ENCODE peak calls at places on chromosomes 6 and 20, in nine cellular contexts. One of them, this sample, is unnamed.

GRCh38 chr6:75775219-75775618 is 26.2 kb downstream of the MYO6 start:
- DNase-seq in NAMALWA: no peak
- DNase-seq in H1: no peak
- DNase-seq in stimulated activated CD8-positive, alpha-beta memory T cell treated with anti-CD3 and anti-CD28 coated beads, Interleukin-12 subunit alpha, Interleukin-12 subunit beta, amount 100 ng/mL, for 1 hour: no peak
- DNase-seq in hypothalamus: no peak
- DNase-seq in lung microvascular endothelial cell: no peak
- DNase-seq in stimulated activated CD4-positive, alpha-beta T cell treated with anti-CD3 and anti-CD28 coated beads, Interleukin-4, amount 100 ng/mL, for 1 hour: no peak
- DNase-seq in NCI-H2107: peak; percentile 65
- DNase-seq in small intestine: peak; percentile 27
- DNase-seq in this sample: no peak

GRCh38 chr6:83574783-83575182 is 62.4 kb downstream of the PRSS35 start:
- DNase-seq in NAMALWA: no peak
- DNase-seq in H1: no peak
- DNase-seq in stimulated activated CD8-positive, alpha-beta memory T cell treated with anti-CD3 and anti-CD28 coated beads, Interleukin-12 subunit alpha, Interleukin-12 subunit beta, amount 100 ng/mL, for 1 hour: no peak
- DNase-seq in hypothalamus: no peak
- DNase-seq in lung microvascular endothelial cell: no peak
- DNase-seq in stimulated activated CD4-positive, alpha-beta T cell treated with anti-CD3 and anti-CD28 coated beads, Interleukin-4, amount 100 ng/mL, for 1 hour: no peak
- DNase-seq in NCI-H2107: no peak
- DNase-seq in small intestine: no peak
- DNase-seq in this sample: no peak

GRCh38 chr6:127547215-127547614 is 28.1 kb upstream of the MTCL3 start:
- DNase-seq in NAMALWA: peak; percentile 31
- DNase-seq in H1: no peak
- DNase-seq in stimulated activated CD8-positive, alpha-beta memory T cell treated with anti-CD3 and anti-CD28 coated beads, Interleukin-12 subunit alpha, Interleukin-12 subunit beta, amount 100 ng/mL, for 1 hour: no peak
- DNase-seq in hypothalamus: no peak
- DNase-seq in lung microvascular endothelial cell: no peak
- DNase-seq in stimulated activated CD4-positive, alpha-beta T cell treated with anti-CD3 and anti-CD28 coated beads, Interleukin-4, amount 100 ng/mL, for 1 hour: peak; percentile 22
- DNase-seq in NCI-H2107: no peak
- DNase-seq in small intestine: no peak
- DNase-seq in this sample: no peak

GRCh38 chr6:129672883-129673631 is 36.9 kb downstream of the ARHGAP18 start:
- DNase-seq in NAMALWA: peak; percentile 13
- DNase-seq in H1: no peak
- DNase-seq in stimulated activated CD8-positive, alpha-beta memory T cell treated with anti-CD3 and anti-CD28 coated beads, Interleukin-12 subunit alpha, Interleukin-12 subunit beta, amount 100 ng/mL, for 1 hour: no peak
- DNase-seq in hypothalamus: no peak
- DNase-seq in lung microvascular endothelial cell: peak; percentile 86
- DNase-seq in stimulated activated CD4-positive, alpha-beta T cell treated with anti-CD3 and anti-CD28 coated beads, Interleukin-4, amount 100 ng/mL, for 1 hour: no peak
- DNase-seq in NCI-H2107: no peak
- DNase-seq in small intestine: peak; percentile 44
- DNase-seq in this sample: peak; percentile 88

GRCh38 chr6:108473197-108473596 is 87.5 kb upstream of the FOXO3 start:
- DNase-seq in NAMALWA: no peak
- DNase-seq in H1: no peak
- DNase-seq in stimulated activated CD8-positive, alpha-beta memory T cell treated with anti-CD3 and anti-CD28 coated beads, Interleukin-12 subunit alpha, Interleukin-12 subunit beta, amount 100 ng/mL, for 1 hour: no peak
- DNase-seq in hypothalamus: no peak
- DNase-seq in lung microvascular endothelial cell: no peak
- DNase-seq in stimulated activated CD4-positive, alpha-beta T cell treated with anti-CD3 and anti-CD28 coated beads, Interleukin-4, amount 100 ng/mL, for 1 hour: no peak
- DNase-seq in NCI-H2107: no peak
- DNase-seq in small intestine: no peak
- DNase-seq in this sample: no peak

GRCh38 chr6:148999921-149000589 is 253.2 kb downstream of the UST start:
- DNase-seq in NAMALWA: no peak
- DNase-seq in H1: no peak
- DNase-seq in stimulated activated CD8-positive, alpha-beta memory T cell treated with anti-CD3 and anti-CD28 coated beads, Interleukin-12 subunit alpha, Interleukin-12 subunit beta, amount 100 ng/mL, for 1 hour: no peak
- DNase-seq in hypothalamus: peak; percentile 2
- DNase-seq in lung microvascular endothelial cell: peak; percentile 80
- DNase-seq in stimulated activated CD4-positive, alpha-beta T cell treated with anti-CD3 and anti-CD28 coated beads, Interleukin-4, amount 100 ng/mL, for 1 hour: no peak
- DNase-seq in NCI-H2107: no peak
- DNase-seq in small intestine: no peak
- DNase-seq in this sample: peak; percentile 53

GRCh38 chr6:106279179-106279578 is 46.4 kb downstream of the ATG5 start:
- DNase-seq in NAMALWA: no peak
- DNase-seq in H1: no peak
- DNase-seq in stimulated activated CD8-positive, alpha-beta memory T cell treated with anti-CD3 and anti-CD28 coated beads, Interleukin-12 subunit alpha, Interleukin-12 subunit beta, amount 100 ng/mL, for 1 hour: no peak
- DNase-seq in hypothalamus: no peak
- DNase-seq in lung microvascular endothelial cell: peak; percentile 20
- DNase-seq in stimulated activated CD4-positive, alpha-beta T cell treated with anti-CD3 and anti-CD28 coated beads, Interleukin-4, amount 100 ng/mL, for 1 hour: no peak
- DNase-seq in NCI-H2107: no peak
- DNase-seq in small intestine: no peak
- DNase-seq in this sample: no peak

GRCh38 chr20:61775423-61775822 is 290.3 kb downstream of the TAF4 start:
- DNase-seq in NAMALWA: no peak
- DNase-seq in H1: no peak
- DNase-seq in stimulated activated CD8-positive, alpha-beta memory T cell treated with anti-CD3 and anti-CD28 coated beads, Interleukin-12 subunit alpha, Interleukin-12 subunit beta, amount 100 ng/mL, for 1 hour: no peak
- DNase-seq in hypothalamus: no peak
- DNase-seq in lung microvascular endothelial cell: no peak
- DNase-seq in stimulated activated CD4-positive, alpha-beta T cell treated with anti-CD3 and anti-CD28 coated beads, Interleukin-4, amount 100 ng/mL, for 1 hour: no peak
- DNase-seq in NCI-H2107: no peak
- DNase-seq in small intestine: no peak
- DNase-seq in this sample: no peak

GRCh38 chr20:49608752-49609670 is 41.1 kb upstream of the PTGIS start:
- DNase-seq in NAMALWA: peak; percentile 79
- DNase-seq in H1: peak; percentile 49
- DNase-seq in stimulated activated CD8-positive, alpha-beta memory T cell treated with anti-CD3 and anti-CD28 coated beads, Interleukin-12 subunit alpha, Interleukin-12 subunit beta, amount 100 ng/mL, for 1 hour: peak; percentile 60
- DNase-seq in hypothalamus: peak; percentile 14
- DNase-seq in lung microvascular endothelial cell: peak; percentile 55
- DNase-seq in stimulated activated CD4-positive, alpha-beta T cell treated with anti-CD3 and anti-CD28 coated beads, Interleukin-4, amount 100 ng/mL, for 1 hour: peak; percentile 76
- DNase-seq in NCI-H2107: peak; percentile 73
- DNase-seq in small intestine: peak; percentile 78
- DNase-seq in this sample: peak; percentile 61

GRCh38 chr20:35273449-35274171 is 4.3 kb downstream of the MMP24OS start:
- DNase-seq in NAMALWA: no peak
- DNase-seq in H1: no peak
- DNase-seq in stimulated activated CD8-positive, alpha-beta memory T cell treated with anti-CD3 and anti-CD28 coated beads, Interleukin-12 subunit alpha, Interleukin-12 subunit beta, amount 100 ng/mL, for 1 hour: no peak
- DNase-seq in hypothalamus: peak; percentile 64
- DNase-seq in lung microvascular endothelial cell: no peak
- DNase-seq in stimulated activated CD4-positive, alpha-beta T cell treated with anti-CD3 and anti-CD28 coated beads, Interleukin-4, amount 100 ng/mL, for 1 hour: no peak
- DNase-seq in NCI-H2107: no peak
- DNase-seq in small intestine: no peak
- DNase-seq in this sample: no peak

GRCh38 chr6:51856508-51856907 is 230.9 kb downstream of the PKHD1 start:
- DNase-seq in NAMALWA: no peak
- DNase-seq in H1: no peak
- DNase-seq in stimulated activated CD8-positive, alpha-beta memory T cell treated with anti-CD3 and anti-CD28 coated beads, Interleukin-12 subunit alpha, Interleukin-12 subunit beta, amount 100 ng/mL, for 1 hour: no peak
- DNase-seq in hypothalamus: no peak
- DNase-seq in lung microvascular endothelial cell: no peak
- DNase-seq in stimulated activated CD4-positive, alpha-beta T cell treated with anti-CD3 and anti-CD28 coated beads, Interleukin-4, amount 100 ng/mL, for 1 hour: no peak
- DNase-seq in NCI-H2107: no peak
- DNase-seq in small intestine: no peak
- DNase-seq in this sample: no peak

GRCh38 chr20:9476637-9477036 is 37.8 kb upstream of the LAMP5 start:
- DNase-seq in NAMALWA: no peak
- DNase-seq in H1: no peak
- DNase-seq in stimulated activated CD8-positive, alpha-beta memory T cell treated with anti-CD3 and anti-CD28 coated beads, Interleukin-12 subunit alpha, Interleukin-12 subunit beta, amount 100 ng/mL, for 1 hour: no peak
- DNase-seq in hypothalamus: no peak
- DNase-seq in lung microvascular endothelial cell: no peak
- DNase-seq in stimulated activated CD4-positive, alpha-beta T cell treated with anti-CD3 and anti-CD28 coated beads, Interleukin-4, amount 100 ng/mL, for 1 hour: no peak
- DNase-seq in NCI-H2107: no peak
- DNase-seq in small intestine: no peak
- DNase-seq in this sample: no peak

GRCh38 chr20:62628691-62629090 is 13.6 kb upstream of the SLCO4A1 start:
- DNase-seq in NAMALWA: no peak
- DNase-seq in H1: no peak
- DNase-seq in stimulated activated CD8-positive, alpha-beta memory T cell treated with anti-CD3 and anti-CD28 coated beads, Interleukin-12 subunit alpha, Interleukin-12 subunit beta, amount 100 ng/mL, for 1 hour: no peak
- DNase-seq in hypothalamus: no peak
- DNase-seq in lung microvascular endothelial cell: no peak
- DNase-seq in stimulated activated CD4-positive, alpha-beta T cell treated with anti-CD3 and anti-CD28 coated beads, Interleukin-4, amount 100 ng/mL, for 1 hour: no peak
- DNase-seq in NCI-H2107: no peak
- DNase-seq in small intestine: no peak
- DNase-seq in this sample: no peak

GRCh38 chr20:9112541-9113515 is 43.9 kb downstream of the PLCB4 start:
- DNase-seq in NAMALWA: no peak
- DNase-seq in H1: no peak
- DNase-seq in stimulated activated CD8-positive, alpha-beta memory T cell treated with anti-CD3 and anti-CD28 coated beads, Interleukin-12 subunit alpha, Interleukin-12 subunit beta, amount 100 ng/mL, for 1 hour: no peak
- DNase-seq in hypothalamus: no peak
- DNase-seq in lung microvascular endothelial cell: no peak
- DNase-seq in stimulated activated CD4-positive, alpha-beta T cell treated with anti-CD3 and anti-CD28 coated beads, Interleukin-4, amount 100 ng/mL, for 1 hour: no peak
- DNase-seq in NCI-H2107: no peak
- DNase-seq in small intestine: no peak
- DNase-seq in this sample: peak; percentile 59

GRCh38 chr6:16345449-16346330 is 107.3 kb downstream of the GMPR start:
- DNase-seq in NAMALWA: no peak
- DNase-seq in H1: no peak
- DNase-seq in stimulated activated CD8-positive, alpha-beta memory T cell treated with anti-CD3 and anti-CD28 coated beads, Interleukin-12 subunit alpha, Interleukin-12 subunit beta, amount 100 ng/mL, for 1 hour: no peak
- DNase-seq in hypothalamus: no peak
- DNase-seq in lung microvascular endothelial cell: peak; percentile 82
- DNase-seq in stimulated activated CD4-positive, alpha-beta T cell treated with anti-CD3 and anti-CD28 coated beads, Interleukin-4, amount 100 ng/mL, for 1 hour: no peak
- DNase-seq in NCI-H2107: no peak
- DNase-seq in small intestine: no peak
- DNase-seq in this sample: peak; percentile 89

GRCh38 chr20:45010399-45010828 is 44.1 kb downstream of the STK4 start:
- DNase-seq in NAMALWA: no peak
- DNase-seq in H1: no peak
- DNase-seq in stimulated activated CD8-positive, alpha-beta memory T cell treated with anti-CD3 and anti-CD28 coated beads, Interleukin-12 subunit alpha, Interleukin-12 subunit beta, amount 100 ng/mL, for 1 hour: no peak
- DNase-seq in hypothalamus: no peak
- DNase-seq in lung microvascular endothelial cell: no peak
- DNase-seq in stimulated activated CD4-positive, alpha-beta T cell treated with anti-CD3 and anti-CD28 coated beads, Interleukin-4, amount 100 ng/mL, for 1 hour: no peak
- DNase-seq in NCI-H2107: no peak
- DNase-seq in small intestine: no peak
- DNase-seq in this sample: peak; percentile 10

GRCh38 chr6:131694832-131695426 is 6.3 kb downstream of the OR2A4 start:
- DNase-seq in NAMALWA: peak; percentile 70
- DNase-seq in H1: peak; percentile 38
- DNase-seq in stimulated activated CD8-positive, alpha-beta memory T cell treated with anti-CD3 and anti-CD28 coated beads, Interleukin-12 subunit alpha, Interleukin-12 subunit beta, amount 100 ng/mL, for 1 hour: no peak
- DNase-seq in hypothalamus: no peak
- DNase-seq in lung microvascular endothelial cell: peak; percentile 70
- DNase-seq in stimulated activated CD4-positive, alpha-beta T cell treated with anti-CD3 and anti-CD28 coated beads, Interleukin-4, amount 100 ng/mL, for 1 hour: peak; percentile 2
- DNase-seq in NCI-H2107: peak; percentile 24
- DNase-seq in small intestine: peak; percentile 62
- DNase-seq in this sample: peak; percentile 74

GRCh38 chr6:81981812-81982211 is 229.3 kb upstream of the TENT5A start:
- DNase-seq in NAMALWA: no peak
- DNase-seq in H1: no peak
- DNase-seq in stimulated activated CD8-positive, alpha-beta memory T cell treated with anti-CD3 and anti-CD28 coated beads, Interleukin-12 subunit alpha, Interleukin-12 subunit beta, amount 100 ng/mL, for 1 hour: no peak
- DNase-seq in hypothalamus: no peak
- DNase-seq in lung microvascular endothelial cell: peak; percentile 70
- DNase-seq in stimulated activated CD4-positive, alpha-beta T cell treated with anti-CD3 and anti-CD28 coated beads, Interleukin-4, amount 100 ng/mL, for 1 hour: no peak
- DNase-seq in NCI-H2107: no peak
- DNase-seq in small intestine: no peak
- DNase-seq in this sample: peak; percentile 68

GRCh38 chr20:56765172-56766073 is 136.3 kb downstream of the TFAP2C start:
- DNase-seq in NAMALWA: peak; percentile 3
- DNase-seq in H1: no peak
- DNase-seq in stimulated activated CD8-positive, alpha-beta memory T cell treated with anti-CD3 and anti-CD28 coated beads, Interleukin-12 subunit alpha, Interleukin-12 subunit beta, amount 100 ng/mL, for 1 hour: no peak
- DNase-seq in hypothalamus: no peak
- DNase-seq in lung microvascular endothelial cell: peak; percentile 18
- DNase-seq in stimulated activated CD4-positive, alpha-beta T cell treated with anti-CD3 and anti-CD28 coated beads, Interleukin-4, amount 100 ng/mL, for 1 hour: no peak
- DNase-seq in NCI-H2107: no peak
- DNase-seq in small intestine: no peak
- DNase-seq in this sample: no peak

GRCh38 chr20:39876974-39877615 is 811.9 kb downstream of the MAFB start:
- DNase-seq in NAMALWA: no peak
- DNase-seq in H1: no peak
- DNase-seq in stimulated activated CD8-positive, alpha-beta memory T cell treated with anti-CD3 and anti-CD28 coated beads, Interleukin-12 subunit alpha, Interleukin-12 subunit beta, amount 100 ng/mL, for 1 hour: no peak
- DNase-seq in hypothalamus: no peak
- DNase-seq in lung microvascular endothelial cell: no peak
- DNase-seq in stimulated activated CD4-positive, alpha-beta T cell treated with anti-CD3 and anti-CD28 coated beads, Interleukin-4, amount 100 ng/mL, for 1 hour: no peak
- DNase-seq in NCI-H2107: no peak
- DNase-seq in small intestine: no peak
- DNase-seq in this sample: no peak

GRCh38 chr6:138297761-138298298 is 79.5 kb upstream of the PBOV1 start:
- DNase-seq in NAMALWA: no peak
- DNase-seq in H1: no peak
- DNase-seq in stimulated activated CD8-positive, alpha-beta memory T cell treated with anti-CD3 and anti-CD28 coated beads, Interleukin-12 subunit alpha, Interleukin-12 subunit beta, amount 100 ng/mL, for 1 hour: no peak
- DNase-seq in hypothalamus: no peak
- DNase-seq in lung microvascular endothelial cell: peak; percentile 62
- DNase-seq in stimulated activated CD4-positive, alpha-beta T cell treated with anti-CD3 and anti-CD28 coated beads, Interleukin-4, amount 100 ng/mL, for 1 hour: no peak
- DNase-seq in NCI-H2107: no peak
- DNase-seq in small intestine: no peak
- DNase-seq in this sample: no peak

GRCh38 chr6:32176476-32177181 is 745 bp upstream of the AGPAT1 start:
- DNase-seq in NAMALWA: no peak
- DNase-seq in H1: no peak
- DNase-seq in stimulated activated CD8-positive, alpha-beta memory T cell treated with anti-CD3 and anti-CD28 coated beads, Interleukin-12 subunit alpha, Interleukin-12 subunit beta, amount 100 ng/mL, for 1 hour: no peak
- DNase-seq in hypothalamus: no peak
- DNase-seq in lung microvascular endothelial cell: no peak
- DNase-seq in stimulated activated CD4-positive, alpha-beta T cell treated with anti-CD3 and anti-CD28 coated beads, Interleukin-4, amount 100 ng/mL, for 1 hour: no peak
- DNase-seq in NCI-H2107: no peak
- DNase-seq in small intestine: peak; percentile 65
- DNase-seq in this sample: no peak

GRCh38 chr20:62724692-62725595 is 16.3 kb downstream of the NTSR1 start:
- DNase-seq in NAMALWA: no peak
- DNase-seq in H1: no peak
- DNase-seq in stimulated activated CD8-positive, alpha-beta memory T cell treated with anti-CD3 and anti-CD28 coated beads, Interleukin-12 subunit alpha, Interleukin-12 subunit beta, amount 100 ng/mL, for 1 hour: no peak
- DNase-seq in hypothalamus: no peak
- DNase-seq in lung microvascular endothelial cell: no peak
- DNase-seq in stimulated activated CD4-positive, alpha-beta T cell treated with anti-CD3 and anti-CD28 coated beads, Interleukin-4, amount 100 ng/mL, for 1 hour: no peak
- DNase-seq in NCI-H2107: no peak
- DNase-seq in small intestine: no peak
- DNase-seq in this sample: no peak

GRCh38 chr6:161393292-161393691 is 119.4 kb upstream of the AGPAT4 start:
- DNase-seq in NAMALWA: no peak
- DNase-seq in H1: no peak
- DNase-seq in stimulated activated CD8-positive, alpha-beta memory T cell treated with anti-CD3 and anti-CD28 coated beads, Interleukin-12 subunit alpha, Interleukin-12 subunit beta, amount 100 ng/mL, for 1 hour: no peak
- DNase-seq in hypothalamus: no peak
- DNase-seq in lung microvascular endothelial cell: no peak
- DNase-seq in stimulated activated CD4-positive, alpha-beta T cell treated with anti-CD3 and anti-CD28 coated beads, Interleukin-4, amount 100 ng/mL, for 1 hour: no peak
- DNase-seq in NCI-H2107: no peak
- DNase-seq in small intestine: no peak
- DNase-seq in this sample: no peak

GRCh38 chr6:145600299-145600698 is 135.0 kb downstream of the EPM2A start:
- DNase-seq in NAMALWA: no peak
- DNase-seq in H1: no peak
- DNase-seq in stimulated activated CD8-positive, alpha-beta memory T cell treated with anti-CD3 and anti-CD28 coated beads, Interleukin-12 subunit alpha, Interleukin-12 subunit beta, amount 100 ng/mL, for 1 hour: no peak
- DNase-seq in hypothalamus: no peak
- DNase-seq in lung microvascular endothelial cell: no peak
- DNase-seq in stimulated activated CD4-positive, alpha-beta T cell treated with anti-CD3 and anti-CD28 coated beads, Interleukin-4, amount 100 ng/mL, for 1 hour: no peak
- DNase-seq in NCI-H2107: no peak
- DNase-seq in small intestine: no peak
- DNase-seq in this sample: no peak

GRCh38 chr6:44508646-44509045 is 121.1 kb downstream of the CDC5L start:
- DNase-seq in NAMALWA: no peak
- DNase-seq in H1: no peak
- DNase-seq in stimulated activated CD8-positive, alpha-beta memory T cell treated with anti-CD3 and anti-CD28 coated beads, Interleukin-12 subunit alpha, Interleukin-12 subunit beta, amount 100 ng/mL, for 1 hour: no peak
- DNase-seq in hypothalamus: no peak
- DNase-seq in lung microvascular endothelial cell: no peak
- DNase-seq in stimulated activated CD4-positive, alpha-beta T cell treated with anti-CD3 and anti-CD28 coated beads, Interleukin-4, amount 100 ng/mL, for 1 hour: no peak
- DNase-seq in NCI-H2107: no peak
- DNase-seq in small intestine: no peak
- DNase-seq in this sample: no peak

GRCh38 chr6:33851959-33852358 is 48.2 kb upstream of the MLN start:
- DNase-seq in NAMALWA: no peak
- DNase-seq in H1: peak; percentile 66
- DNase-seq in stimulated activated CD8-positive, alpha-beta memory T cell treated with anti-CD3 and anti-CD28 coated beads, Interleukin-12 subunit alpha, Interleukin-12 subunit beta, amount 100 ng/mL, for 1 hour: no peak
- DNase-seq in hypothalamus: no peak
- DNase-seq in lung microvascular endothelial cell: no peak
- DNase-seq in stimulated activated CD4-positive, alpha-beta T cell treated with anti-CD3 and anti-CD28 coated beads, Interleukin-4, amount 100 ng/mL, for 1 hour: no peak
- DNase-seq in NCI-H2107: no peak
- DNase-seq in small intestine: peak; percentile 14
- DNase-seq in this sample: no peak

GRCh38 chr6:25876203-25876602 is 2.2 kb upstream of the SLC17A3 start:
- DNase-seq in NAMALWA: no peak
- DNase-seq in H1: no peak
- DNase-seq in stimulated activated CD8-positive, alpha-beta memory T cell treated with anti-CD3 and anti-CD28 coated beads, Interleukin-12 subunit alpha, Interleukin-12 subunit beta, amount 100 ng/mL, for 1 hour: no peak
- DNase-seq in hypothalamus: no peak
- DNase-seq in lung microvascular endothelial cell: no peak
- DNase-seq in stimulated activated CD4-positive, alpha-beta T cell treated with anti-CD3 and anti-CD28 coated beads, Interleukin-4, amount 100 ng/mL, for 1 hour: no peak
- DNase-seq in NCI-H2107: no peak
- DNase-seq in small intestine: no peak
- DNase-seq in this sample: no peak

GRCh38 chr20:25407311-25408169 is at the start of gene GINS1:
- DNase-seq in NAMALWA: peak; percentile 83
- DNase-seq in H1: peak; percentile 91
- DNase-seq in stimulated activated CD8-positive, alpha-beta memory T cell treated with anti-CD3 and anti-CD28 coated beads, Interleukin-12 subunit alpha, Interleukin-12 subunit beta, amount 100 ng/mL, for 1 hour: peak; percentile 58
- DNase-seq in hypothalamus: peak; percentile 74
- DNase-seq in lung microvascular endothelial cell: peak; percentile 85
- DNase-seq in stimulated activated CD4-positive, alpha-beta T cell treated with anti-CD3 and anti-CD28 coated beads, Interleukin-4, amount 100 ng/mL, for 1 hour: peak; percentile 85
- DNase-seq in NCI-H2107: peak; percentile 48
- DNase-seq in small intestine: peak; percentile 82
- DNase-seq in this sample: peak; percentile 90

GRCh38 chr20:711526-711925 is 35.9 kb upstream of the SCRT2 start:
- DNase-seq in NAMALWA: no peak
- DNase-seq in H1: no peak
- DNase-seq in stimulated activated CD8-positive, alpha-beta memory T cell treated with anti-CD3 and anti-CD28 coated beads, Interleukin-12 subunit alpha, Interleukin-12 subunit beta, amount 100 ng/mL, for 1 hour: no peak
- DNase-seq in hypothalamus: no peak
- DNase-seq in lung microvascular endothelial cell: no peak
- DNase-seq in stimulated activated CD4-positive, alpha-beta T cell treated with anti-CD3 and anti-CD28 coated beads, Interleukin-4, amount 100 ng/mL, for 1 hour: no peak
- DNase-seq in NCI-H2107: no peak
- DNase-seq in small intestine: no peak
- DNase-seq in this sample: no peak

GRCh38 chr6:140858381-140858971 is 1274.2 kb upstream of the GJE1 start:
- DNase-seq in NAMALWA: no peak
- DNase-seq in H1: no peak
- DNase-seq in stimulated activated CD8-positive, alpha-beta memory T cell treated with anti-CD3 and anti-CD28 coated beads, Interleukin-12 subunit alpha, Interleukin-12 subunit beta, amount 100 ng/mL, for 1 hour: no peak
- DNase-seq in hypothalamus: no peak
- DNase-seq in lung microvascular endothelial cell: peak; percentile 41
- DNase-seq in stimulated activated CD4-positive, alpha-beta T cell treated with anti-CD3 and anti-CD28 coated beads, Interleukin-4, amount 100 ng/mL, for 1 hour: no peak
- DNase-seq in NCI-H2107: no peak
- DNase-seq in small intestine: no peak
- DNase-seq in this sample: peak; percentile 32

This sample was measured in endothelial cell of umbilical vein.